ENCODE peak calls at places on chromosomes 11 and 22, in five cellular contexts. J is HTR-8/SVneo, P is sciatic nerve, U is SJSA1, L is NCI-H1105 treated with DMSO at 0.1 percent for 48 hours. K is an unnamed sample.

GRCh38 chr22:24327827-24328226 is 57.2 kb downstream of the SPECC1L start:
- DNase-seq in L (no peak), U (no peak), P (no peak), J (no peak), K (no peak)

GRCh38 chr11:126647735-126648134 is 292.2 kb downstream of the ST3GAL4 start:
- DNase-seq in P (no peak), J (peak), U (peak), L (no peak), K (no peak)

GRCh38 chr11:55726715-55727324 is 46.4 kb upstream of the OR5D13 start:
- DNase-seq in J (no peak), L (no peak), P (no peak), U (no peak), K (no peak)

GRCh38 chr22:24043957-24044356 is 32.9 kb downstream of the CABIN1 start:
- DNase-seq in L (no peak), P (no peak), U (no peak), J (no peak), K (no peak)

GRCh38 chr11:128726464-128727139 is 32.7 kb downstream of the FLI1 start:
- DNase-seq in U (no peak), J (no peak), P (no peak), L (no peak), K (peak)

GRCh38 chr11:69567951-69568808 is 72.8 kb upstream of the CCND1 start:
- DNase-seq in U (peak), J (peak), P (no peak), L (no peak), K (no peak)

GRCh38 chr11:1762537-1763302 is 1.0 kb downstream of the CTSD start:
- DNase-seq in U (no peak), P (no peak), J (no peak), L (peak), K (peak)

GRCh38 chr11:12214751-12215150 is 104.4 kb downstream of the MICAL2 start:
- DNase-seq in J (no peak), U (no peak), L (no peak), P (no peak), K (no peak)

GRCh38 chr11:70641366-70641765 is 243.0 kb downstream of the CTTN start:
- DNase-seq in L (no peak), U (no peak), J (no peak), P (no peak), K (no peak)

GRCh38 chr11:12066799-12067508 is 43.4 kb upstream of the MICAL2 start:
- DNase-seq in P (no peak), J (peak), U (peak), L (no peak), K (no peak)

GRCh38 chr11:94588366-94588952 is 21.3 kb downstream of the PIWIL4 start:
- DNase-seq in L (no peak), P (no peak), U (no peak), J (no peak), K (no peak)

GRCh38 chr22:48806227-48806781 is 1021.4 kb downstream of the BRD1 start:
- DNase-seq in U (no peak), L (no peak), J (no peak), P (no peak), K (peak)

GRCh38 chr11:129846508-129847335 is 31.1 kb downstream of the TMEM45B start:
- DNase-seq in U (peak), L (no peak), P (no peak), J (peak), K (no peak)

K was measured in spleen.